ENCODE peak calls at places on chromosomes 11 and 22, in six cellular contexts. I, M, U, S, P and Y are unnamed samples.

GRCh38 chr22:49323751-49324415 is 503.8 kb downstream of the BRD1 start:
- DNase-seq in I (no peak), M (no peak), U (no peak), S (no peak), P (no peak), Y (peak)

GRCh38 chr11:64718780-64719124 is 4.2 kb downstream of the NRXN2 start:
- DNase-seq in I (no peak), M (no peak), U (no peak), S (no peak), P (no peak), Y (no peak)

GRCh38 chr11:95092549-95093324 is 3.1 kb downstream of the ENDOD1 start:
- DNase-seq in I (peak), M (no peak), U (no peak), S (no peak), P (no peak), Y (no peak)

GRCh38 chr11:124938206-124938765 is 2.4 kb upstream of the HEPACAM start:
- DNase-seq in I (no peak), M (no peak), U (no peak), S (no peak), P (no peak), Y (no peak)

GRCh38 chr22:38788016-38788415 is 5.9 kb downstream of the DNAL4 start:
- DNase-seq in I (no peak), M (no peak), U (no peak), S (no peak), P (no peak), Y (no peak)

GRCh38 chr11:84144531-84144930 is 858.4 kb upstream of the CCDC90B start:
- DNase-seq in I (no peak), M (no peak), U (no peak), S (no peak), P (no peak), Y (no peak)

GRCh38 chr11:65334696-65335295 is 1.1 kb downstream of the DPF2 start:
- DNase-seq in I (no peak), M (no peak), U (no peak), S (no peak), P (no peak), Y (no peak)

GRCh38 chr11:104700609-104701008 is 197.7 kb downstream of the CASP12 start:
- DNase-seq in I (no peak), M (no peak), U (no peak), S (no peak), P (peak), Y (no peak)

GRCh38 chr11:112485280-112485679 is 224.6 kb upstream of the PLET1 start:
- DNase-seq in I (no peak), M (no peak), U (no peak), S (no peak), P (no peak), Y (no peak)

GRCh38 chr11:111843659-111844058 is 27.7 kb downstream of the ALG9 start:
- DNase-seq in I (no peak), M (no peak), U (no peak), S (no peak), P (no peak), Y (no peak)

GRCh38 chr22:24516301-24516737 is 21.2 kb downstream of the UPB1 start:
- DNase-seq in I (no peak), M (no peak), U (no peak), S (no peak), P (peak), Y (no peak)

GRCh38 chr11:111698852-111699559 is 67.2 kb downstream of the PPP2R1B start:
- DNase-seq in I (no peak), M (no peak), U (no peak), S (no peak), P (no peak), Y (no peak)

GRCh38 chr11:32870676-32871075 is 21.9 kb upstream of the QSER1 start:
- DNase-seq in I (no peak), M (no peak), U (peak), S (no peak), P (no peak), Y (no peak)

GRCh38 chr22:46010951-46011626 is 34.1 kb upstream of the WNT7B start:
- DNase-seq in I (peak), M (no peak), U (no peak), S (peak), P (no peak), Y (peak)

GRCh38 chr11:134469627-134470026 is 57.6 kb upstream of the B3GAT1 start:
- DNase-seq in I (no peak), M (no peak), U (no peak), S (no peak), P (no peak), Y (no peak)

GRCh38 chr11:44418438-44418795 is 108.5 kb upstream of the ALX4 start:
- DNase-seq in I (no peak), M (no peak), U (no peak), S (no peak), P (no peak), Y (no peak)

GRCh38 chr11:127651175-127651887 is 650.8 kb upstream of the KIRREL3 start:
- DNase-seq in I (no peak), M (no peak), U (no peak), S (no peak), P (peak), Y (no peak)

GRCh38 chr11:65391007-65391406 is 4.6 kb downstream of the FRMD8 start:
- DNase-seq in I (no peak), M (no peak), U (no peak), S (no peak), P (no peak), Y (no peak)

GRCh38 chr11:61042961-61043540 is 59.2 kb upstream of the CD5 start:
- DNase-seq in I (no peak), M (no peak), U (no peak), S (peak), P (no peak), Y (no peak)

GRCh38 chr11:90321018-90321417 is 98.2 kb upstream of the CHORDC1 start:
- DNase-seq in I (no peak), M (no peak), U (no peak), S (no peak), P (no peak), Y (no peak)

GRCh38 chr11:72584293-72584921 is 89.8 kb downstream of the PDE2A start:
- DNase-seq in I (peak), M (no peak), U (peak), S (no peak), P (no peak), Y (peak)

GRCh38 chr11:68338041-68338800 is 25.8 kb downstream of the LRP5 start:
- DNase-seq in I (no peak), M (no peak), U (no peak), S (no peak), P (peak), Y (no peak)

GRCh38 chr11:11660351-11660750 is 38.5 kb upstream of the GALNT18 start:
- DNase-seq in I (no peak), M (no peak), U (no peak), S (no peak), P (no peak), Y (no peak)

GRCh38 chr11:58769308-58769707 is 37.6 kb upstream of the GLYAT start:
- DNase-seq in I (no peak), M (no peak), U (no peak), S (no peak), P (no peak), Y (no peak)

GRCh38 chr11:124861670-124862069 is 3.6 kb upstream of the ROBO3 start:
- DNase-seq in I (no peak), M (no peak), U (no peak), S (no peak), P (no peak), Y (no peak)

GRCh38 chr11:125264091-125265022 is 99.8 kb downstream of the PKNOX2 start:
- DNase-seq in I (no peak), M (no peak), U (no peak), S (no peak), P (no peak), Y (no peak)

GRCh38 chr22:43441751-43442150 is 29.9 kb downstream of the MPPED1 start:
- DNase-seq in I (no peak), M (no peak), U (no peak), S (no peak), P (no peak), Y (no peak)